ENCODE peak calls at places on chromosomes 7 and 10, in four cellular contexts. One of them, this sample, is unnamed.

GRCh38 chr7:112573302-112574039 is 92.7 kb downstream of the LSMEM1 start:
- DNase-seq in AG09309: no peak
- DNase-seq in amniotic stem cell: no peak
- DNase-seq in activated T-helper 1 cell treated with Interleukin-2 at 50 U/mL for 16 hours: no peak
- DNase-seq in this sample: no peak

GRCh38 chr7:42704710-42705109 is 207.2 kb downstream of the C7orf25 start:
- DNase-seq in AG09309: no peak
- DNase-seq in amniotic stem cell: no peak
- DNase-seq in activated T-helper 1 cell treated with Interleukin-2 at 50 U/mL for 16 hours: no peak
- DNase-seq in this sample: no peak

GRCh38 chr7:1978656-1979590 is 253.8 kb downstream of the MAD1L1 start:
- DNase-seq in AG09309: no peak
- DNase-seq in amniotic stem cell: no peak
- DNase-seq in activated T-helper 1 cell treated with Interleukin-2 at 50 U/mL for 16 hours: no peak
- DNase-seq in this sample: no peak

GRCh38 chr7:84790873-84791272 is 396.0 kb downstream of the SEMA3D start:
- DNase-seq in AG09309: peak
- DNase-seq in amniotic stem cell: peak
- DNase-seq in activated T-helper 1 cell treated with Interleukin-2 at 50 U/mL for 16 hours: no peak
- DNase-seq in this sample: no peak

GRCh38 chr10:125961743-125962142 is 65.4 kb downstream of the FANK1 start:
- DNase-seq in AG09309: no peak
- DNase-seq in amniotic stem cell: no peak
- DNase-seq in activated T-helper 1 cell treated with Interleukin-2 at 50 U/mL for 16 hours: no peak
- DNase-seq in this sample: no peak

GRCh38 chr10:123459371-123460224 is 206.6 kb upstream of the GPR26 start:
- DNase-seq in AG09309: no peak
- DNase-seq in amniotic stem cell: no peak
- DNase-seq in activated T-helper 1 cell treated with Interleukin-2 at 50 U/mL for 16 hours: no peak
- DNase-seq in this sample: no peak

GRCh38 chr7:100430450-100431285 is 1.0 kb downstream of the MEPCE start:
- DNase-seq in AG09309: no peak
- DNase-seq in amniotic stem cell: no peak
- DNase-seq in activated T-helper 1 cell treated with Interleukin-2 at 50 U/mL for 16 hours: no peak
- DNase-seq in this sample: peak

GRCh38 chr7:945147-945555 is 9.3 kb downstream of the ADAP1 start:
- DNase-seq in AG09309: no peak
- DNase-seq in amniotic stem cell: no peak
- DNase-seq in activated T-helper 1 cell treated with Interleukin-2 at 50 U/mL for 16 hours: no peak
- DNase-seq in this sample: no peak

GRCh38 chr10:77548157-77548556 is 89.5 kb downstream of the KCNMA1 start:
- DNase-seq in AG09309: no peak
- DNase-seq in amniotic stem cell: no peak
- DNase-seq in activated T-helper 1 cell treated with Interleukin-2 at 50 U/mL for 16 hours: no peak
- DNase-seq in this sample: no peak

GRCh38 chr10:68096913-68097509 is 12.3 kb upstream of the MYPN start:
- DNase-seq in AG09309: peak
- DNase-seq in amniotic stem cell: peak
- DNase-seq in activated T-helper 1 cell treated with Interleukin-2 at 50 U/mL for 16 hours: no peak
- DNase-seq in this sample: no peak

GRCh38 chr7:45687185-45687560 is 113.0 kb downstream of the ADCY1 start:
- DNase-seq in AG09309: no peak
- DNase-seq in amniotic stem cell: no peak
- DNase-seq in activated T-helper 1 cell treated with Interleukin-2 at 50 U/mL for 16 hours: no peak
- DNase-seq in this sample: no peak

GRCh38 chr10:26448706-26449435 is 10.7 kb downstream of the APBB1IP start:
- DNase-seq in AG09309: no peak
- DNase-seq in amniotic stem cell: no peak
- DNase-seq in activated T-helper 1 cell treated with Interleukin-2 at 50 U/mL for 16 hours: peak
- DNase-seq in this sample: peak

GRCh38 chr7:18497082-18497481 is 1.5 kb downstream of the HDAC9 start:
- DNase-seq in AG09309: no peak
- DNase-seq in amniotic stem cell: no peak
- DNase-seq in activated T-helper 1 cell treated with Interleukin-2 at 50 U/mL for 16 hours: no peak
- DNase-seq in this sample: no peak

GRCh38 chr10:45135836-45136235 is 135.1 kb downstream of the ZNF22 start:
- DNase-seq in AG09309: no peak
- DNase-seq in amniotic stem cell: no peak
- DNase-seq in activated T-helper 1 cell treated with Interleukin-2 at 50 U/mL for 16 hours: no peak
- DNase-seq in this sample: no peak

GRCh38 chr10:99304027-99304856 is 24.9 kb upstream of the CNNM1 start:
- DNase-seq in AG09309: no peak
- DNase-seq in amniotic stem cell: no peak
- DNase-seq in activated T-helper 1 cell treated with Interleukin-2 at 50 U/mL for 16 hours: no peak
- DNase-seq in this sample: no peak

GRCh38 chr7:131502810-131503545 is 53.5 kb downstream of the PODXL start:
- DNase-seq in AG09309: no peak
- DNase-seq in amniotic stem cell: no peak
- DNase-seq in activated T-helper 1 cell treated with Interleukin-2 at 50 U/mL for 16 hours: no peak
- DNase-seq in this sample: no peak

GRCh38 chr10:132364594-132364970 is 32.4 kb upstream of the PWWP2B start:
- DNase-seq in AG09309: no peak
- DNase-seq in amniotic stem cell: no peak
- DNase-seq in activated T-helper 1 cell treated with Interleukin-2 at 50 U/mL for 16 hours: no peak
- DNase-seq in this sample: no peak

GRCh38 chr10:35940067-35940989 is 298.2 kb upstream of the FZD8 start:
- DNase-seq in AG09309: no peak
- DNase-seq in amniotic stem cell: no peak
- DNase-seq in activated T-helper 1 cell treated with Interleukin-2 at 50 U/mL for 16 hours: no peak
- DNase-seq in this sample: no peak

GRCh38 chr10:68315582-68315981 is 16.3 kb upstream of the HNRNPH3 start:
- DNase-seq in AG09309: no peak
- DNase-seq in amniotic stem cell: no peak
- DNase-seq in activated T-helper 1 cell treated with Interleukin-2 at 50 U/mL for 16 hours: no peak
- DNase-seq in this sample: no peak

GRCh38 chr7:123615344-123615743 is 13.7 kb downstream of the ASB15 start:
- DNase-seq in AG09309: peak
- DNase-seq in amniotic stem cell: peak
- DNase-seq in activated T-helper 1 cell treated with Interleukin-2 at 50 U/mL for 16 hours: no peak
- DNase-seq in this sample: no peak

GRCh38 chr10:6203331-6204062 is 765 bp downstream of the PFKFB3 start:
- DNase-seq in AG09309: no peak
- DNase-seq in amniotic stem cell: peak
- DNase-seq in activated T-helper 1 cell treated with Interleukin-2 at 50 U/mL for 16 hours: peak
- DNase-seq in this sample: peak

GRCh38 chr7:94632338-94633024 is 23.5 kb downstream of the SGCE start:
- DNase-seq in AG09309: peak
- DNase-seq in amniotic stem cell: peak
- DNase-seq in activated T-helper 1 cell treated with Interleukin-2 at 50 U/mL for 16 hours: no peak
- DNase-seq in this sample: no peak

GRCh38 chr7:83161851-83162401 is 758 bp downstream of the PCLO start:
- DNase-seq in AG09309: no peak
- DNase-seq in amniotic stem cell: no peak
- DNase-seq in activated T-helper 1 cell treated with Interleukin-2 at 50 U/mL for 16 hours: no peak
- DNase-seq in this sample: no peak

GRCh38 chr7:139886206-139886605 is 57.1 kb downstream of the TBXAS1 start:
- DNase-seq in AG09309: no peak
- DNase-seq in amniotic stem cell: no peak
- DNase-seq in activated T-helper 1 cell treated with Interleukin-2 at 50 U/mL for 16 hours: no peak
- DNase-seq in this sample: no peak

GRCh38 chr7:105488219-105488571 is 33.9 kb downstream of the PUS7 start:
- DNase-seq in AG09309: no peak
- DNase-seq in amniotic stem cell: no peak
- DNase-seq in activated T-helper 1 cell treated with Interleukin-2 at 50 U/mL for 16 hours: no peak
- DNase-seq in this sample: no peak

GRCh38 chr10:72108811-72109618 is 20.7 kb upstream of the SPOCK2 start:
- DNase-seq in AG09309: no peak
- DNase-seq in amniotic stem cell: no peak
- DNase-seq in activated T-helper 1 cell treated with Interleukin-2 at 50 U/mL for 16 hours: no peak
- DNase-seq in this sample: no peak

GRCh38 chr7:22173884-22174573 is 182.9 kb downstream of the RAPGEF5 start:
- DNase-seq in AG09309: no peak
- DNase-seq in amniotic stem cell: no peak
- DNase-seq in activated T-helper 1 cell treated with Interleukin-2 at 50 U/mL for 16 hours: no peak
- DNase-seq in this sample: no peak

GRCh38 chr7:132337450-132338080 is 238.7 kb downstream of the PLXNA4 start:
- DNase-seq in AG09309: no peak
- DNase-seq in amniotic stem cell: no peak
- DNase-seq in activated T-helper 1 cell treated with Interleukin-2 at 50 U/mL for 16 hours: no peak
- DNase-seq in this sample: no peak

GRCh38 chr7:70554646-70555045 is 577.3 kb upstream of the GALNT17 start:
- DNase-seq in AG09309: no peak
- DNase-seq in amniotic stem cell: no peak
- DNase-seq in activated T-helper 1 cell treated with Interleukin-2 at 50 U/mL for 16 hours: no peak
- DNase-seq in this sample: no peak

This sample was measured in activated T-helper 9 cell treated with anti-CD3 and anti-CD28 coated beads, Interleukin-2, amount 50 U/mL, for 16 hours.